ENCODE peak calls at places on chromosomes 1 and 21, in nine cellular contexts. A is tibial nerve; O is activated T-cell treated with anti-CD3 and anti-CD28 coated beads for 1 hour; D is adrenal gland; R is NB4; W is stimulated activated CD4-positive, alpha-beta T cell treated with anti-CD3 and anti-CD28 coated beads, Interleukin-15, amount 100 ng/mL, for 1 hour; Q is KBM-7; N is GM12892; P is heart left ventricle. Y is an unnamed sample.

GRCh38 chr21:35011681-35012080 is 37.4 kb downstream of the RUNX1 start:
- DNase-seq in A (no peak), O (no peak), Q (no peak), W (no peak), D (no peak), N (no peak), P (no peak), R (peak; percentile 50), Y (no peak)

GRCh38 chr1:3052501-3052900 is 16.5 kb upstream of the PRDM16 start:
- DNase-seq in A (no peak), O (no peak), D (no peak), N (no peak), Q (no peak), P (no peak), W (no peak), R (no peak), Y (no peak)

GRCh38 chr1:168301664-168302320 is 21.1 kb downstream of the TBX19 start:
- DNase-seq in A (no peak), R (no peak), N (no peak), P (no peak), D (no peak), Q (no peak), O (no peak), W (no peak), Y (no peak)

GRCh38 chr1:212233321-212233720 is 51.9 kb upstream of the PPP2R5A start:
- DNase-seq in Q (no peak), W (no peak), R (no peak), D (no peak), N (no peak), O (no peak), A (no peak), P (no peak), Y (no peak)

GRCh38 chr1:234719454-234720258 is 109.7 kb upstream of the IRF2BP2 start:
- DNase-seq in P (no peak), N (no peak), A (no peak), D (peak; percentile 88), R (no peak), W (no peak), O (no peak), Q (no peak), Y (no peak)

GRCh38 chr1:200912737-200913407 is 18.2 kb downstream of the INAVA start:
- DNase-seq in W (no peak), A (no peak), O (no peak), D (no peak), P (no peak), Q (no peak), N (no peak), R (no peak), Y (no peak)

GRCh38 chr1:162310337-162310736 is 66.3 kb downstream of the SPATA46 start:
- DNase-seq in Q (no peak), N (no peak), R (peak; percentile 16), A (no peak), D (no peak), O (no peak), W (no peak), P (no peak), Y (no peak)

GRCh38 chr21:16071761-16072160 is 342.0 kb downstream of the USP25 start:
- DNase-seq in Q (no peak), P (no peak), O (no peak), W (no peak), D (no peak), R (no peak), A (no peak), N (no peak), Y (no peak)

GRCh38 chr1:199725002-199725401 is 302.5 kb upstream of the NR5A2 start:
- DNase-seq in P (no peak), A (no peak), Q (no peak), N (no peak), D (no peak), W (no peak), O (no peak), R (no peak), Y (no peak)

GRCh38 chr1:212981025-212981495 is 30.7 kb downstream of the VASH2 start:
- DNase-seq in W (no peak), P (peak; percentile 71), A (no peak), R (no peak), D (no peak), O (no peak), Q (no peak), N (no peak), Y (no peak)

GRCh38 chr1:92940541-92940940 is 20.7 kb downstream of the DIPK1A start:
- DNase-seq in Q (no peak), P (no peak), N (no peak), R (no peak), D (no peak), W (no peak), A (no peak), O (no peak), Y (no peak)

GRCh38 chr1:909861-910310 is 13.8 kb upstream of the SAMD11 start:
- DNase-seq in Q (no peak), N (no peak), P (no peak), W (no peak), R (no peak), O (no peak), D (peak; percentile 55), A (peak; percentile 3), Y (no peak)

GRCh38 chr1:219788091-219788490 is 140.3 kb downstream of the SLC30A10 start:
- DNase-seq in A (no peak), Q (no peak), O (no peak), W (no peak), R (no peak), D (no peak), P (no peak), N (no peak), Y (no peak)

GRCh38 chr1:80448081-80448480 is 1352.7 kb upstream of the ADGRL2 start:
- DNase-seq in W (no peak), O (no peak), A (no peak), P (no peak), N (no peak), D (no peak), R (no peak), Q (no peak), Y (no peak)

GRCh38 chr1:35748326-35748725 is 21.5 kb downstream of the CLSPN start:
- DNase-seq in O (no peak), D (no peak), A (no peak), Q (no peak), N (no peak), W (no peak), R (no peak), P (no peak), Y (no peak)

GRCh38 chr1:111587509-111588174 is 31.9 kb upstream of the RAP1A start:
- DNase-seq in W (no peak), N (no peak), Q (no peak), R (no peak), D (no peak), A (no peak), O (no peak), P (no peak), Y (no peak)

GRCh38 chr1:40243371-40243770 is 4.4 kb upstream of the TMCO2 start:
- DNase-seq in W (no peak), R (no peak), A (no peak), O (no peak), Q (no peak), P (no peak), N (no peak), D (no peak), Y (no peak)

GRCh38 chr1:241608379-241609033 is 31.7 kb downstream of the CHML start:
- DNase-seq in W (no peak), R (peak; percentile 15), D (no peak), P (no peak), O (no peak), N (no peak), Q (no peak), A (no peak), Y (no peak)

GRCh38 chr1:100034465-100034864 is 64.7 kb downstream of the SLC35A3 start:
- DNase-seq in P (no peak), O (no peak), R (peak; percentile 54), Q (peak; percentile 59), D (no peak), W (no peak), N (no peak), A (no peak), Y (no peak)

GRCh38 chr1:232142403-232143314 is 487.3 kb downstream of the SIPA1L2 start:
- DNase-seq in R (no peak), N (no peak), O (no peak), Q (no peak), W (no peak), D (peak; percentile 87), P (peak; percentile 40), A (peak; percentile 36), Y (no peak)

GRCh38 chr1:9066945-9067807 is 2.3 kb downstream of the SLC2A5 start:
- DNase-seq in P (peak; percentile 85), N (no peak), Q (no peak), A (peak; percentile 54), R (peak; percentile 87), O (no peak), D (peak; percentile 76), W (no peak), Y (no peak)

GRCh38 chr1:211830330-211831142 is at the start of gene LPGAT1:
- DNase-seq in O (peak; percentile 58), D (peak; percentile 81), W (peak; percentile 53), A (peak; percentile 44), N (peak; percentile 60), Q (peak; percentile 67), R (peak; percentile 81), P (peak; percentile 83), Y (peak; percentile 65)

GRCh38 chr21:29748391-29749167 is 191.2 kb downstream of the GRIK1 start:
- DNase-seq in A (no peak), D (no peak), O (no peak), P (no peak), W (no peak), R (no peak), N (no peak), Q (no peak), Y (no peak)

GRCh38 chr1:98870959-98871903 is 133.4 kb downstream of the PLPPR5 start:
- DNase-seq in R (peak; percentile 90), N (no peak), O (no peak), D (no peak), Q (peak; percentile 89), A (no peak), P (no peak), W (peak; percentile 4), Y (peak; percentile 8)

GRCh38 chr21:45192332-45192731 is 95.4 kb downstream of the POFUT2 start:
- DNase-seq in D (no peak), O (no peak), A (no peak), Q (no peak), W (no peak), P (no peak), N (no peak), R (no peak), Y (no peak)

GRCh38 chr1:5267603-5268235 is 613.3 kb downstream of the AJAP1 start:
- DNase-seq in W (no peak), O (no peak), D (no peak), R (no peak), P (no peak), A (no peak), Q (no peak), N (no peak), Y (no peak)

GRCh38 chr1:16207318-16208269 is 4.9 kb downstream of the ARHGEF19 start:
- DNase-seq in Q (no peak), R (no peak), A (no peak), P (no peak), W (no peak), O (no peak), N (no peak), D (peak; percentile 82), Y (no peak)

GRCh38 chr1:20660363-20661234 is 570 bp downstream of the DDOST start:
- DNase-seq in A (no peak), W (no peak), P (peak; percentile 1), R (peak; percentile 32), D (no peak), N (no peak), Q (peak; percentile 21), O (peak; percentile 5), Y (no peak)

GRCh38 chr1:67787746-67788145 is 45.5 kb downstream of the GNG12 start:
- DNase-seq in Q (no peak), O (no peak), W (no peak), A (no peak), R (no peak), D (no peak), P (no peak), N (no peak), Y (no peak)

GRCh38 chr1:223089250-223089649 is 53.8 kb downstream of the TLR5 start:
- DNase-seq in D (no peak), Q (no peak), A (no peak), O (no peak), W (no peak), R (no peak), P (no peak), N (no peak), Y (no peak)

GRCh38 chr1:110390692-110391232 is at the start of gene SLC16A4:
- DNase-seq in W (no peak), P (no peak), Q (no peak), D (no peak), R (no peak), O (no peak), N (no peak), A (no peak), Y (no peak)

Y was measured in activated T-helper 1 cell treated with Interleukin-2 at 50 U/mL for 16 hours.